ENCODE peak calls at places on chromosomes 4 and X, in four cellular contexts. V is HCEC 1CT; X is stimulated activated CD4-positive, alpha-beta T cell treated with anti-CD3 and anti-CD28 coated beads, Interleukin-4, amount 100 ng/mL, for 48 hours; K is psoas muscle. C is an unnamed sample.

GRCh38 chr4:48490680-48491513 is 845 bp downstream of the ZAR1 start:
- DNase-seq in V (no peak), X (no peak), K (peak), C (no peak)

GRCh38 chr4:147492301-147492700 is 11.4 kb downstream of the EDNRA start:
- DNase-seq in V (no peak), X (no peak), K (no peak), C (no peak)

GRCh38 chr4:152926959-152927358 is 9.2 kb upstream of the FHDC1 start:
- DNase-seq in V (no peak), X (no peak), K (no peak), C (no peak)

GRCh38 chr4:96390404-96390803 is 550.5 kb downstream of the PDHA2 start:
- DNase-seq in V (no peak), X (no peak), K (no peak), C (no peak)

GRCh38 chr4:173478136-173478860 is 51.7 kb downstream of the HAND2 start:
- DNase-seq in V (peak), X (no peak), K (no peak), C (no peak)

GRCh38 chrX:10254746-10255145 is 98.0 kb downstream of the CLCN4 start:
- DNase-seq in V (no peak), X (no peak), K (no peak), C (no peak)

GRCh38 chrX:9578083-9578779 is 113.4 kb downstream of the TBL1X start:
- DNase-seq in V (no peak), X (no peak), K (no peak), C (no peak)

GRCh38 chr4:85291226-85291625 is 183.7 kb upstream of the ARHGAP24 start:
- DNase-seq in V (no peak), X (no peak), K (no peak), C (no peak)

GRCh38 chr4:109548655-109549054 is 11.4 kb upstream of the MCUB start:
- DNase-seq in V (peak), X (no peak), K (no peak), C (no peak)

GRCh38 chrX:50779694-50780093 is 34.3 kb downstream of the SHROOM4 start:
- DNase-seq in V (no peak), X (no peak), K (no peak), C (no peak)

C was measured in T-helper 17 cell.